ENCODE peak calls at places on chromosomes 1 and 21, in six cellular contexts. D is pancreas, N is tibial nerve, L is endodermal cell, J is lower lobe of right lung, I is adrenal gland. X is an unnamed sample.

GRCh38 chr21:21373969-21374368 is 375.8 kb downstream of the NCAM2 start:
- DNase-seq in J (no peak), N (no peak), I (no peak), D (no peak), L (no peak), X (no peak)

GRCh38 chr1:205294914-205295310 is 26.6 kb downstream of the NUAK2 start:
- DNase-seq in J (no peak), N (no peak), I (no peak), L (peak), D (no peak), X (no peak)

GRCh38 chr1:24903560-24903954 is 26.5 kb downstream of the RUNX3 start:
- DNase-seq in I (peak), N (no peak), L (no peak), D (no peak), J (no peak), X (no peak)

GRCh38 chr21:29232601-29233541 is 65.9 kb upstream of the BACH1 start:
- DNase-seq in N (no peak), J (no peak), D (no peak), I (no peak), L (no peak), X (no peak)

GRCh38 chr21:29657228-29657989 is 282.4 kb downstream of the GRIK1 start:
- DNase-seq in I (no peak), N (no peak), L (no peak), J (no peak), D (peak), X (no peak)

GRCh38 chr1:196873385-196873784 is 14.5 kb upstream of the CFHR4 start:
- DNase-seq in I (no peak), J (no peak), L (no peak), N (no peak), D (no peak), X (no peak)

GRCh38 chr1:234611799-234612351 is 1.9 kb upstream of the IRF2BP2 start:
- DNase-seq in J (peak), I (peak), L (peak), D (peak), N (peak), X (no peak)

GRCh38 chr21:9760398-9761074 is 760.8 kb upstream of the TPTE start:
- DNase-seq in J (no peak), D (no peak), N (no peak), L (no peak), I (no peak), X (no peak)

GRCh38 chr1:93995837-93996526 is 86.8 kb upstream of the GCLM start:
- DNase-seq in I (no peak), N (no peak), L (no peak), D (no peak), J (no peak), X (no peak)

GRCh38 chr1:8367571-8368184 is 49.8 kb downstream of the SLC45A1 start:
- DNase-seq in L (no peak), N (no peak), I (peak), D (no peak), J (no peak), X (no peak)

GRCh38 chr1:215421772-215422171 is 145.3 kb upstream of the KCTD3 start:
- DNase-seq in J (no peak), N (no peak), D (no peak), I (no peak), L (no peak), X (no peak)

GRCh38 chr1:202154766-202155477 is 5.5 kb downstream of the PTPN7 start:
- DNase-seq in D (peak), I (peak), L (peak), N (no peak), J (peak), X (peak)

GRCh38 chr1:224433041-224433670 is 1.4 kb downstream of the WDR26 start:
- DNase-seq in N (no peak), I (peak), L (peak), D (no peak), J (peak), X (peak)

GRCh38 chr1:201546093-201546492 is 7.2 kb downstream of the NAV1 start:
- DNase-seq in D (no peak), J (no peak), N (no peak), I (peak), L (peak), X (no peak)

GRCh38 chr1:66294692-66295384 is 239.1 kb upstream of the SGIP1 start:
- DNase-seq in L (no peak), N (no peak), D (no peak), J (no peak), I (no peak), X (no peak)

GRCh38 chr1:109438798-109439297 is 12.6 kb upstream of the PSMA5 start:
- DNase-seq in L (no peak), N (no peak), D (no peak), J (no peak), I (peak), X (no peak)

GRCh38 chr1:231748744-231749143 is 122.2 kb downstream of the DISC1 start:
- DNase-seq in N (no peak), J (no peak), I (no peak), D (no peak), L (no peak), X (no peak)

GRCh38 chr21:36297938-36298572 is 21.9 kb upstream of the MORC3 start:
- DNase-seq in D (no peak), I (peak), N (no peak), L (no peak), J (peak), X (no peak)

GRCh38 chr1:1398677-1399186 is 403 bp downstream of the CCNL2 start:
- DNase-seq in J (peak), I (no peak), L (no peak), D (no peak), N (no peak), X (peak)

GRCh38 chr1:79549191-79549590 is 542.7 kb upstream of the ADGRL4 start:
- DNase-seq in N (no peak), I (no peak), D (no peak), J (no peak), L (no peak), X (no peak)

GRCh38 chr1:225434041-225434440 is 6.2 kb upstream of the LBR start:
- DNase-seq in J (no peak), L (no peak), D (no peak), I (no peak), N (no peak), X (no peak)

GRCh38 chr21:41197582-41197981 is 29.6 kb downstream of the BACE2 start:
- DNase-seq in J (no peak), D (no peak), I (no peak), L (no peak), N (no peak), X (no peak)

GRCh38 chr1:68904472-68904871 is 407.6 kb upstream of the DEPDC1 start:
- DNase-seq in N (no peak), I (no peak), J (no peak), D (no peak), L (peak), X (no peak)

GRCh38 chr1:7501259-7501560 is 269.9 kb upstream of the VAMP3 start:
- DNase-seq in N (peak), L (no peak), I (no peak), J (no peak), D (no peak), X (no peak)

DNA sequence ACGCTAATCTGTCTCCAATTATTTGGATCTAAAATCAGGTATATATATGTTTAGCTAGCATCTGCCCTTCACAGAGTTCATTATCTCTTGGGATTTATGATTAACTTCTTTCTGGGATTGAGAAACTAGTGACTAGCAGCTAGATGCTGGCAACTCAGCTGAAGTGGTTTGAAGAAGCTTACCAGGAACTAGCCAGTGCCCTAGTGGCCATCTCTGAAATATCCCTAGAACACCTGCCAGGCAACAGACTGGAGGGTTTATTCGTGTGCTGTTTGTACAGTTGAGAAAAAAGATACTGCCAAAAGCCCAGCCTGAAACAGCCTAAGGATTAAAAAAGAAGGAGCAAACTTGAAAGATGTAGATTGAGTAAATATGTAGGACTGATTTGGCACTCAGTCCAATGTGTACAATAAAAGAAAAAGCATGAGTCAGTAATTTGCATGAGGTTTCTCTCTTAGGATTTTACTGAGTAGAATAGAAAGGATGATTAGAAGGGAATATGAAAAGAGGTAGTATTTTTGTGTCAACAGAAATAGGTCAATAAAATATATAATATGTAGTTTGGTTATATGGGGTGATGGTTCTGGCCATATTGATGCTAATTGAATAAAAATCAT is 1144.6 kb upstream of the ADGRL2 start:
- DNase-seq in D (no peak), N (no peak), I (no peak), L (peak), J (no peak), X (peak)
- TF ChIP-seq CTCF in D (no peak), N (peak), I (no peak), L (peak), J (no peak), X (peak)

DNA sequence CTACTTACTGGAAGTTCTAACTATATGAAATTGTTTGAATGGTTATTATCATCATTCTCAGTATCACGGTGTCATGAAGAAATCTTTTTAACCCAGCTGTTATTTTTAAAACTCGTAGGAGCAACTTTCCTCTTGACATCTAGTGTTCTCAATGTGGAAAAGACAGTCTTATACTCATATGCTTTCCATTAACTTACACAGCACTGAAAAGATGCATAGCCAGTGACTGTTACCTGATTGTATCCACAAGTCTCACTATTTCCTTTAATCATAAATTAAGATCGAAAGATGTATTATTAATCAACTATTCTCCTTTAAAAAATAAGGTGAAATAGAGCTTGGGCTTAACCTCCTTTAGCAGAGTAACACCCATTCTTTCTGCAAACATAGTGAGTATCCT is 59.7 kb upstream of the TNFSF4 start:
- DNase-seq in D (no peak), J (no peak), I (no peak), N (no peak), L (no peak), X (no peak)
- TF ChIP-seq CTCF in D (no peak), J (no peak), I (no peak), N (no peak), L (no peak), X (no peak)

GRCh38 chr1:243473281-243474210 is 217.7 kb downstream of the SDCCAG8 start:
- DNase-seq in D (no peak), L (peak), I (no peak), N (no peak), J (no peak), X (no peak)

GRCh38 chr1:243471754-243472725 is 216.2 kb downstream of the SDCCAG8 start:
- DNase-seq in N (no peak), I (no peak), L (peak), J (no peak), D (no peak), X (no peak)

GRCh38 chr1:243471026-243471685 is 215.3 kb downstream of the SDCCAG8 start:
- DNase-seq in I (no peak), J (no peak), L (peak), N (no peak), D (no peak), X (no peak)

GRCh38 chr1:243474384-243474851 is 218.6 kb downstream of the SDCCAG8 start:
- DNase-seq in I (no peak), J (no peak), N (no peak), L (peak), D (no peak), X (no peak)

GRCh38 chr1:243470492-243470891 is 214.7 kb downstream of the SDCCAG8 start:
- DNase-seq in N (no peak), I (no peak), L (peak), J (no peak), D (no peak), X (no peak)
- TF ChIP-seq CTCF in N (no peak), I (no peak), L (peak), J (no peak), D (no peak), X (no peak)

GRCh38 chr1:10744044-10744443 is 52.4 kb downstream of the CASZ1 start:
- DNase-seq in J (no peak), I (no peak), L (no peak), N (no peak), D (no peak), X (no peak)
- TF ChIP-seq CTCF in J (no peak), I (no peak), L (no peak), N (no peak), D (no peak), X (no peak)

GRCh38 chr21:38404134-38404533 is 94.1 kb downstream of the ERG start:
- DNase-seq in L (no peak), J (no peak), I (no peak), N (no peak), D (no peak), X (no peak)
- TF ChIP-seq CTCF in L (peak), J (no peak), I (no peak), N (no peak), D (no peak), X (no peak)